ENCODE peak calls at places on chromosomes 4 and X, in ten cellular contexts. P is tibial nerve; A is pancreas; I is HCT116; W is kidney epithelial cell; S is CD8-positive, alpha-beta T cell; T is psoas muscle; V is GM23248; U is NT2/D1; Y is esophagus muscularis mucosa. D is an unnamed sample. For H3K36me3 and H3K27me3, the result is how much of the 10 kb centered on the place peaks cover.

GRCh38 chr4:118730683-118731082 is 45.5 kb downstream of the METTL14 start:
- DNase-seq in P (no peak), A (no peak), I (no peak), W (no peak), S (no peak), T (no peak), V (peak), U (no peak), Y (no peak), D (no peak)

GRCh38 chr4:134043266-134043665 is 158.3 kb downstream of the PABPC4L start:
- DNase-seq in P (no peak), A (no peak), I (no peak), W (no peak), S (no peak), T (no peak), V (no peak), U (no peak), Y (no peak), D (no peak)

GRCh38 chr4:43360296-43360695 is 467.8 kb downstream of the GRXCR1 start:
- DNase-seq in P (no peak), A (no peak), I (no peak), W (no peak), S (no peak), T (no peak), V (no peak), U (no peak), Y (no peak), D (no peak)

GRCh38 chr4:72442715-72443114 is 126.3 kb downstream of the ADAMTS3 start:
- DNase-seq in P (no peak), A (no peak), I (no peak), W (no peak), S (no peak), T (no peak), V (peak), U (no peak), Y (no peak), D (no peak)

GRCh38 chr4:143133966-143134365 is 50.8 kb upstream of the USP38 start:
- DNase-seq in P (no peak), A (no peak), I (no peak), W (no peak), S (no peak), T (no peak), V (no peak), U (no peak), Y (no peak), D (no peak)

GRCh38 chrX:72038016-72038415 is 93.7 kb downstream of the RTL5 start:
- DNase-seq in P (no peak), A (no peak), I (no peak), W (no peak), S (no peak), T (no peak), V (no peak), U (no peak), Y (no peak), D (no peak)

GRCh38 chr4:25654031-25654970 is 1.4 kb upstream of the SLC34A2 start:
- DNase-seq in P (no peak), A (peak), I (no peak), W (no peak), S (no peak), T (no peak), V (no peak), U (no peak), Y (no peak), D (no peak)

GRCh38 chr4:45147866-45148265 is 421.5 kb upstream of the GNPDA2 start:
- DNase-seq in P (no peak), A (no peak), I (no peak), W (no peak), S (no peak), T (no peak), V (peak), U (no peak), Y (no peak), D (no peak)

GRCh38 chrX:39491548-39492297 is 606.0 kb downstream of the BCOR start:
- DNase-seq in P (no peak), A (no peak), I (no peak), W (no peak), S (peak), T (no peak), V (no peak), U (no peak), Y (no peak), D (no peak)

GRCh38 chr4:35526456-35526855 is 717.9 kb downstream of the ARAP2 start:
- DNase-seq in P (no peak), A (no peak), I (no peak), W (no peak), S (no peak), T (no peak), V (no peak), U (no peak), Y (no peak), D (no peak)

GRCh38 chrX:97446298-97446882 is 562.7 kb downstream of the RPA4 start:
- DNase-seq in P (no peak), A (no peak), I (no peak), W (no peak), S (no peak), T (no peak), V (peak), U (no peak), Y (no peak), D (no peak)

GRCh38 chrX:41785685-41786084 is 61.7 kb downstream of the GPR82 start:
- DNase-seq in P (no peak), A (no peak), I (no peak), W (no peak), S (no peak), T (no peak), V (peak), U (no peak), Y (no peak), D (no peak)

GRCh38 chrX:39969099-39969825 is 128.5 kb downstream of the BCOR start:
- DNase-seq in P (no peak), A (no peak), I (no peak), W (no peak), S (peak), T (no peak), V (no peak), U (no peak), Y (no peak), D (peak)

GRCh38 chrX:20265221-20265725 is 1.4 kb downstream of the RPS6KA3 start:
- DNase-seq in P (peak), A (peak), I (peak), W (peak), S (peak), T (peak), V (peak), U (no peak), Y (no peak), D (peak)

GRCh38 chr4:47939456-47939855 is 25.1 kb upstream of the NFXL1 start:
- DNase-seq in P (no peak), A (no peak), I (no peak), W (no peak), S (no peak), T (no peak), V (no peak), U (no peak), Y (no peak), D (no peak)

GRCh38 chrX:44971674-44972073 is 98.7 kb downstream of the KDM6A start:
- DNase-seq in P (no peak), A (no peak), I (no peak), W (no peak), S (no peak), T (no peak), V (no peak), U (no peak), Y (no peak), D (no peak)

GRCh38 chrX:115226929-115227328 is 7.0 kb downstream of the LRCH2 start:
- DNase-seq in P (no peak), A (no peak), I (peak), W (no peak), S (no peak), T (no peak), V (peak), U (peak), Y (no peak), D (no peak)

GRCh38 chr4:78481180-78481579 is 70.4 kb upstream of the ANXA3 start:
- DNase-seq in P (no peak), A (no peak), I (no peak), W (peak), S (no peak), T (no peak), V (peak), U (no peak), Y (no peak), D (no peak)

GRCh38 chrX:141760761-141761160 is 62.2 kb upstream of the SPANXD start:
- DNase-seq in P (no peak), A (no peak), I (no peak), W (peak), S (no peak), T (no peak), V (no peak), U (no peak), Y (no peak), D (no peak)

GRCh38 chr4:88702780-88703179 is 5.2 kb upstream of the NAP1L5 start:
- DNase-seq in P (no peak), A (no peak), I (no peak), W (no peak), S (no peak), T (no peak), V (no peak), U (no peak), Y (no peak), D (no peak)

GRCh38 chr4:125022855-125023501 is 291.8 kb upstream of the FAT4 start:
- DNase-seq in P (no peak), A (no peak), I (no peak), W (no peak), S (no peak), T (no peak), V (no peak), U (no peak), Y (no peak), D (no peak)

GRCh38 chr4:646460-646859 is 21.1 kb downstream of the PDE6B start:
- DNase-seq in P (no peak), A (no peak), I (no peak), W (no peak), S (no peak), T (peak), V (no peak), U (no peak), Y (no peak), D (no peak)

GRCh38 chr4:168868044-168868855 is 141.8 kb downstream of the CBR4 start:
- DNase-seq in P (no peak), A (no peak), I (no peak), W (peak), S (no peak), T (no peak), V (peak), U (no peak), Y (no peak), D (no peak)

GRCh38 chrX:2345562-2345961 is 155.2 kb downstream of the DHRSX start:
- DNase-seq in P (no peak), A (no peak), I (no peak), W (no peak), S (no peak), T (no peak), V (no peak), U (no peak), Y (no peak), D (no peak)

DNA sequence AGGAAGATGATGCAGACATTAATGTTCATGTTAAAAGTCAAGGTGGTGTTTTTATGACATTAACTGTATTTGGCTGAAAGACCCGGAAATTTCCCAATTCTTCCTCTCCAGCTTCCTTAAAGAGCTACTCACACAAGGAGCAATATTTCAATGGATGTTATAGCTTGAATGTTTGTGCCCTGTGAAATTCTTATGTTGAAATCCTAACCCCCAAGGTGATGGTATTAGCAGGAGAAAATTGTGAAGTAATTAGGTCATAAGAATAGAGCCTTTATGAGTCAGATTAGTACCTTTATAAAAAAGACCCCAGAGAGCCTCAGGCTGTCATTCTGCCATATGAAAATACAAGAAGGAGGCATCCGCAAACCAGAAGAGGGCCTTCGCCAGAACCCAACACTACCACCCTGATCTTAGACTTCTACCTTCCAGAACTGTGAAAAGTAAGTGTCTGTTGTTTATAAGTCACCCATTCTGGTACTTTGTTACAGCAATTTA is 3.6 kb downstream of the TLR1 start:
- DNase-seq in P (no peak), A (no peak), I (no peak), W (no peak), S (no peak), T (no peak), V (no peak), U (no peak), Y (no peak), D (no peak)
- H3K36me3 ChIP-seq in P (under half), A (under half), I (under half), W (under half), S (under half), T (under half), V (under half), U (under half), Y (under half), D (under half)

GRCh38 chrX:13570245-13570573 is 808 bp downstream of the EGFL6 start:
- DNase-seq in P (no peak), A (no peak), I (no peak), W (no peak), S (no peak), T (no peak), V (no peak), U (no peak), Y (no peak), D (no peak)
- H3K27me3 ChIP-seq in P (half or more), A (under half), I (under half), W (under half), S (under half), T (under half), V (under half), U (half or more), Y (under half), D (under half)

GRCh38 chr4:4317496-4318232 is 27.6 kb downstream of the ZBTB49 start:
- DNase-seq in P (no peak), A (no peak), I (no peak), W (no peak), S (no peak), T (no peak), V (no peak), U (no peak), Y (no peak), D (no peak)
- H3K36me3 ChIP-seq in P (under half), A (under half), I (under half), W (under half), S (under half), T (half or more), V (under half), U (half or more), Y (half or more), D (under half)

GRCh38 chr4:1721666-1722550 is 587 bp downstream of the TACC3 start:
- DNase-seq in P (no peak), A (no peak), I (no peak), W (no peak), S (no peak), T (no peak), V (peak), U (no peak), Y (no peak), D (peak)
- H3K27me3 ChIP-seq in P (under half), A (under half), I (under half), W (under half), S (under half), T (under half), V (under half), U (under half), Y (under half), D (under half)

DNA sequence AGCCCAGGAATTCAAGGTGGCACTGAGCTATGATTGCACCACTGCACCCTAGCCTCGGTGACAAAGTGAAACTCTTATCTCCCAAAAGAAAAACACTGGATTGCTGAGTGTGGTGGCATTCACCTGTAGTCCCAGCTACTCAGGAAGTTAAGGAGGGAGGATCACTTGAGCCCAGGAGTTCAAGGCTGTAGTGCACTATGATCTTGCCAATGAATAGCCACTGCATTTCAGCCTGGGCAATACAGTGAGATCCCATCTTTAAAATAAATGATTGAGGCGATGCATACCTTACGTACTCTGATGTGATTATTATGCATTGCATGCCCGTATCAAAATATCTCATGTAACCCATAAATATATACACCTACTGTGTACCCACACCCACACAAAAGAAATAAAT is 31.2 kb upstream of the LARP1B start:
- DNase-seq in P (no peak), A (no peak), I (no peak), W (no peak), S (no peak), T (no peak), V (no peak), U (no peak), Y (no peak), D (no peak)
- H3K36me3 ChIP-seq in P (under half), A (under half), I (under half), W (under half), S (under half), T (half or more), V (under half), U (under half), Y (half or more), D (half or more)

DNA sequence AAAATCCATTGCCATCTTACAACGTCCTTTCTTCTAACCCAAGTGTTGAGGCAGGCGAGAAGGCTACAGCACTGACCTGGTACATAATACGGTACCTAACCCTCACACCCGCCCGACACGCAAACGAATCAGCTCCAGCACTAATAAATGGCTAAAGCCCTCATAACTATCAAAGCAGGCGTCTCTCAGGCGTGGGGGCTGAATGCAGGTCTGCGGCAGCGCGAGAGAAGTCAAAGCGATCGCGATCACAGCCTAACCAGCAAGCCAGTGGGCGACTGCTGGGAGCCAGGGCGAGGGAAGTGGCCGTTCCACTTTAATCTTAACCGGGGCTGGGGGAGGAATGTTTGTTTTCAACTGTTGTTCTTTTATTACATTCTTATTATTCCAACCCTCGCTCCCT is 1.5 kb downstream of the CDX4 start:
- DNase-seq in P (no peak), A (no peak), I (no peak), W (no peak), S (no peak), T (no peak), V (peak), U (no peak), Y (no peak), D (no peak)
- H3K27me3 ChIP-seq in P (half or more), A (under half), I (under half), W (under half), S (under half), T (under half), V (under half), U (under half), Y (under half), D (under half)

DNA sequence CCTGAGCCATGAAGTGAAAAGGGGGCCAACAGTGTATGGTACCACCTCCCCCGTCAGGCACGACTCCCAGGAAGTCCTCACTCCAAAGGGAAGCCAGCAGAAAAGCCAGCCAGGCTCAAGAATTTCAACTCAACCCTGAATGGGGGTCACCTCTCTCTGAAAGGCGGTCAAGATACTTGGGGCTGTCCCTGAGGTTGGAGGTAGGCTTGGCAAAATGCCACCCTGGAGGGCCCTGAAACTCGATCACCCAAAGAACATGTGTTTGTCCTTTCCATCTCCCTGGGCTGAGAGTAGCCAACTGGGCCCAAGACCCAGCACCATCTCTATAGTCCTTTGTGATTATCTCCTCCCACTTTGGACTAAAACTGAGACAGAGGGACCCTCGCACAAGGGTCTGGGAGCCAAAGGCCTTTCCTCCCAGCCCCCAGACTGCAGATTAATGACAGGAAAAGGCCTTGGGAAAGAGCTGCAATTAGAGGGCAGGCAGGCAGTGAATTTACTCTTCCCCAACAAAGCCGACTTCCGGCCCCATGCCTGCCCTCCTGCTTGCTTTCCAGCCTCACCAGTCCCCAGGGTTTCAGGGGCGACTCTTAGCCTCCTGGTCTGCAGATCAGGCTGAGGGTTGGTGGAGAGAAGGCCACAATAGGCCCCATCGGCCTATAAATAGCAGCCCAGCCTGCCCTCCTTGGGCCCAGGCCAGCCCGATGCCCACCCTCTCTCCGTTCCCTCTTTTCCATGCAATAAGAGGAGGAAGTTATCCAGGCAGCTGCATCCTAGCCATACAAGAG is 5.6 kb downstream of the SASH3 start:
- DNase-seq in P (no peak), A (no peak), I (no peak), W (no peak), S (no peak), T (no peak), V (no peak), U (no peak), Y (no peak), D (no peak)
- H3K36me3 ChIP-seq in P (under half), A (under half), I (under half), W (under half), S (under half), T (under half), V (under half), U (under half), Y (under half), D (under half)

GRCh38 chr4:84497835-84498202 is 1.3 kb downstream of the NKX6-1 start:
- DNase-seq in P (no peak), A (no peak), I (no peak), W (no peak), S (no peak), T (no peak), V (no peak), U (no peak), Y (no peak), D (no peak)

GRCh38 chr4:84499065-84499982 is at the start of gene NKX6-1:
- DNase-seq in P (peak), A (peak), I (peak), W (peak), S (no peak), T (peak), V (peak), U (peak), Y (peak), D (no peak)

GRCh38 chr4:84496356-84497219 is 2.5 kb downstream of the NKX6-1 start:
- DNase-seq in P (no peak), A (no peak), I (no peak), W (no peak), S (no peak), T (no peak), V (no peak), U (no peak), Y (no peak), D (no peak)

GRCh38 chr4:84497220-84497834 is 1.8 kb downstream of the NKX6-1 start:
- DNase-seq in P (no peak), A (no peak), I (no peak), W (no peak), S (no peak), T (no peak), V (peak), U (no peak), Y (no peak), D (no peak)

GRCh38 chr4:84498203-84499026 is 677 bp downstream of the NKX6-1 start:
- DNase-seq in P (no peak), A (no peak), I (peak), W (no peak), S (no peak), T (no peak), V (peak), U (no peak), Y (no peak), D (no peak)
- H3K27me3 ChIP-seq in P (half or more), A (under half), I (under half), W (half or more), S (half or more), T (half or more), V (half or more), U (half or more), Y (under half), D (half or more)